ENCODE peak calls at places on chromosomes 2 and 18, in five cellular contexts. G, I, Q, K and F are unnamed samples.

GRCh38 chr2:65129276-65129612 is 662 bp downstream of the RAB1A start:
- DNase-seq in G (no peak), I (peak; percentile 37), Q (peak; percentile 60), K (no peak), F (no peak)

GRCh38 chr18:42086288-42086687 is 131.3 kb downstream of the PIK3C3 start:
- DNase-seq in G (peak; percentile 70), I (no peak), Q (no peak), K (no peak), F (no peak)

GRCh38 chr2:56337342-56337741 is 153.6 kb downstream of the CCDC85A start:
- DNase-seq in G (no peak), I (no peak), Q (no peak), K (peak; percentile 87), F (peak; percentile 40)

GRCh38 chr18:61710082-61710620 is 182.7 kb downstream of the RNF152 start:
- DNase-seq in G (no peak), I (no peak), Q (no peak), K (no peak), F (no peak)

GRCh38 chr18:35467624-35468016 is 30.1 kb downstream of the INO80C start:
- DNase-seq in G (no peak), I (no peak), Q (peak; percentile 73), K (no peak), F (no peak)

GRCh38 chr2:217062774-217063173 is 202.9 kb upstream of the TNP1 start:
- DNase-seq in G (no peak), I (no peak), Q (no peak), K (no peak), F (no peak)

GRCh38 chr2:236121546-236121945 is 46.6 kb downstream of the GBX2 start:
- DNase-seq in G (peak; percentile 6), I (no peak), Q (no peak), K (no peak), F (no peak)

GRCh38 chr2:164664070-164664469 is 42.8 kb upstream of the GRB14 start:
- DNase-seq in G (no peak), I (no peak), Q (no peak), K (no peak), F (no peak)

GRCh38 chr2:240796543-240797499 is 23.2 kb downstream of the KIF1A start:
- DNase-seq in G (no peak), I (no peak), Q (peak; percentile 40), K (no peak), F (peak; percentile 67)

GRCh38 chr2:79155826-79156476 is 3.6 kb downstream of the REG3A start:
- DNase-seq in G (no peak), I (no peak), Q (no peak), K (no peak), F (no peak)

GRCh38 chr18:23875966-23876365 is 138.6 kb upstream of the TTC39C start:
- DNase-seq in G (no peak), I (no peak), Q (no peak), K (no peak), F (no peak)

GRCh38 chr2:191051825-191052778 is 38.1 kb upstream of the STAT1 start:
- DNase-seq in G (peak; percentile 69), I (no peak), Q (peak; percentile 75), K (peak; percentile 24), F (no peak)

GRCh38 chr2:69389271-69389670 is 2.2 kb upstream of the GFPT1 start:
- DNase-seq in G (no peak), I (no peak), Q (no peak), K (no peak), F (no peak)

GRCh38 chr2:167862787-167863186 is 384.6 kb downstream of the STK39 start:
- DNase-seq in G (peak; percentile 49), I (no peak), Q (no peak), K (peak; percentile 51), F (no peak)